ENCODE peak calls at places on chromosomes 7 and 10, in six cellular contexts. U is CD4-positive, CD25-positive, alpha-beta regulatory T cell; N is tibial artery; F is transverse colon; J is lung; I is pancreas. K is an unnamed sample.

GRCh38 chr10:12484945-12485805 is 135.8 kb downstream of the CAMK1D start:
- DNase-seq in J (no peak), N (no peak), I (peak; percentile 80), F (peak; percentile 53), U (peak; percentile 2), K (no peak)

GRCh38 chr7:76296743-76297740 is 5.4 kb upstream of the HSPB1 start:
- DNase-seq in U (no peak), N (peak; percentile 78), I (peak; percentile 87), F (peak; percentile 90), J (peak; percentile 74), K (no peak)

GRCh38 chr7:132275384-132275783 is 300.9 kb downstream of the PLXNA4 start:
- DNase-seq in F (no peak), J (no peak), I (no peak), U (no peak), N (no peak), K (no peak)

GRCh38 chr10:119496282-119496681 is 46.2 kb downstream of the RGS10 start:
- DNase-seq in N (no peak), U (no peak), F (no peak), I (no peak), J (no peak), K (no peak)

GRCh38 chr7:6026917-6027316 is 4.3 kb upstream of the ANKRD61 start:
- DNase-seq in I (no peak), J (no peak), N (no peak), F (no peak), U (no peak), K (no peak)

GRCh38 chr10:128180843-128181242 is 54.6 kb upstream of the MKI67 start:
- DNase-seq in U (peak; percentile 3), J (no peak), N (no peak), F (no peak), I (no peak), K (no peak)

GRCh38 chr7:4792537-4793126 is 17.2 kb downstream of the AP5Z1 start:
- DNase-seq in U (no peak), F (no peak), I (peak; percentile 85), N (no peak), J (no peak), K (no peak)

GRCh38 chr10:12868229-12868628 is 133.3 kb downstream of the CCDC3 start:
- DNase-seq in I (no peak), N (no peak), J (no peak), U (no peak), F (no peak), K (no peak)

GRCh38 chr10:22252286-22252800 is 34.5 kb upstream of the EBLN1 start:
- DNase-seq in I (peak; percentile 76), F (peak; percentile 27), J (peak; percentile 49), N (peak; percentile 46), U (peak; percentile 26), K (no peak)

GRCh38 chr7:107715531-107715930 is 28.4 kb upstream of the CBLL1 start:
- DNase-seq in F (no peak), U (no peak), J (no peak), I (no peak), N (no peak), K (no peak)

GRCh38 chr7:90709501-90710465 is 113.7 kb downstream of the CDK14 start:
- DNase-seq in U (no peak), N (peak; percentile 36), I (no peak), J (no peak), F (no peak), K (no peak)

GRCh38 chr7:29190349-29191045 is 4.1 kb upstream of the CHN2 start:
- DNase-seq in F (no peak), N (no peak), I (no peak), J (no peak), U (no peak), K (no peak)

GRCh38 chr10:28295346-28295745 is 7.5 kb downstream of the MPP7 start:
- DNase-seq in J (no peak), N (no peak), I (no peak), F (no peak), U (no peak), K (no peak)

GRCh38 chr7:4128161-4128560 is 553.9 kb upstream of the FOXK1 start:
- DNase-seq in N (no peak), F (no peak), J (no peak), I (no peak), U (no peak), K (no peak)

GRCh38 chr10:14563359-14563758 is 211.3 kb downstream of the FAM107B start:
- DNase-seq in J (no peak), I (no peak), F (no peak), U (no peak), N (no peak), K (no peak)

GRCh38 chr10:21296575-21297355 is 228.7 kb downstream of the SKIDA1 start:
- DNase-seq in U (no peak), I (no peak), F (no peak), N (no peak), J (no peak), K (no peak)

GRCh38 chr7:101819913-101820522 is 2.6 kb downstream of the CUX1 start:
- DNase-seq in U (no peak), F (no peak), N (no peak), I (no peak), J (no peak), K (no peak)

GRCh38 chr7:101823596-101823995 is 6.2 kb downstream of the CUX1 start:
- DNase-seq in U (no peak), I (no peak), N (no peak), J (no peak), F (no peak), K (no peak)

GRCh38 chr7:101824440-101824839 is 7.0 kb downstream of the CUX1 start:
- DNase-seq in N (no peak), J (no peak), U (no peak), F (no peak), I (no peak), K (no peak)

GRCh38 chr7:101820703-101821102 is 3.3 kb downstream of the CUX1 start:
- DNase-seq in U (no peak), N (no peak), F (no peak), I (no peak), J (no peak), K (no peak)

DNA sequence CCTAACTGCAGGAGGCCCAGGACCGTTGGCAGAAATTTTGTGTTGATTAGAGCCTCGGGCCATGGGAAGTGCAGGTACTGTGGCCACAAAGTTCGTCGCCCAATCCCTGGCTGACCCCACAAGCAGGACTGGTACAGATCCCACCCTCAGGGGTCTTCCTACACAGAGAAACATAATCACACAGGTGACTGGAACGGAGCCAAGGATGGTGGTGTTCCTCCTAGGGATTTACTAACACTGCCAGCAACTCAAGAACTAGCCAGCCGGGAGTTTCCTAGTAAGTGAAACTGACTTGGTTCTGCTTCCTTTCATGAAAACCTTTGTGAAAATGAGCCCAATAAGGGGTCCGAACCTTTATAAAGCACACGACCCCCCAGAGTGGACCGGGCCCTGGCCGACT is 5.7 kb downstream of the CUX1 start:
- DNase-seq in U (no peak), J (no peak), N (no peak), I (no peak), F (no peak), K (no peak)
- H3K27me3 ChIP-seq in U (no peaks in the 10 kb centered on the region), J (no peaks in the 10 kb centered on the region), N (no peaks in the 10 kb centered on the region), I (no peaks in the 10 kb centered on the region), F (no peaks in the 10 kb centered on the region), K (no peaks in the 10 kb centered on the region)

GRCh38 chr7:1292972-1293830 is 60.5 kb downstream of the UNCX start:
- DNase-seq in F (no peak), U (no peak), J (no peak), N (no peak), I (peak; percentile 36), K (no peak)
- H3K27me3 ChIP-seq in F (peaks cover 86% of the 10 kb centered on the region), U (no peaks in the 10 kb centered on the region), J (peaks cover 20% of the 10 kb centered on the region), N (peaks cover 79% of the 10 kb centered on the region), I (peaks cover 3% of the 10 kb centered on the region), K (no peaks in the 10 kb centered on the region)

DNA sequence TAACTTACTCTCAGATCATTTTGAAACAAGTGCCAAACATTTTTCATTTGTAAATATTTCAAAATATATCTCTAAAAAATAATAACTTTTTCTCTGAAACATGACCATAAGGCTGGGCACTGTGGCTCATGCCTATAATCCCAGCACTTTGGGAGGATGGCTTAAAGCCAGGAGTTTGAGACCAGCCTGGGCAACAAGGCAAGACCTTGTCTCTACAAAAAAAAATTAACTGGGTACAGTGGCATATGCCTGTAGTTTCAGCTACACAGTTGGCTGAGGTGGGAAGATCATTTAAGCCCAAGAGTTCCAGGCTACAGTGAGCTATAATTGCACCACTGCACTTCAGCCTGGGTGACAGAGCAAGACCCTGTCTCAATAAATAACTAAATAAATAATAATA is 36.4 kb downstream of the USP54 start:
- DNase-seq in N (no peak), J (no peak), U (no peak), I (no peak), F (no peak), K (no peak)
- H3K27me3 ChIP-seq in N (no peaks in the 10 kb centered on the region), J (no peaks in the 10 kb centered on the region), U (no peaks in the 10 kb centered on the region), I (no peaks in the 10 kb centered on the region), F (no peaks in the 10 kb centered on the region), K (no peaks in the 10 kb centered on the region)

DNA sequence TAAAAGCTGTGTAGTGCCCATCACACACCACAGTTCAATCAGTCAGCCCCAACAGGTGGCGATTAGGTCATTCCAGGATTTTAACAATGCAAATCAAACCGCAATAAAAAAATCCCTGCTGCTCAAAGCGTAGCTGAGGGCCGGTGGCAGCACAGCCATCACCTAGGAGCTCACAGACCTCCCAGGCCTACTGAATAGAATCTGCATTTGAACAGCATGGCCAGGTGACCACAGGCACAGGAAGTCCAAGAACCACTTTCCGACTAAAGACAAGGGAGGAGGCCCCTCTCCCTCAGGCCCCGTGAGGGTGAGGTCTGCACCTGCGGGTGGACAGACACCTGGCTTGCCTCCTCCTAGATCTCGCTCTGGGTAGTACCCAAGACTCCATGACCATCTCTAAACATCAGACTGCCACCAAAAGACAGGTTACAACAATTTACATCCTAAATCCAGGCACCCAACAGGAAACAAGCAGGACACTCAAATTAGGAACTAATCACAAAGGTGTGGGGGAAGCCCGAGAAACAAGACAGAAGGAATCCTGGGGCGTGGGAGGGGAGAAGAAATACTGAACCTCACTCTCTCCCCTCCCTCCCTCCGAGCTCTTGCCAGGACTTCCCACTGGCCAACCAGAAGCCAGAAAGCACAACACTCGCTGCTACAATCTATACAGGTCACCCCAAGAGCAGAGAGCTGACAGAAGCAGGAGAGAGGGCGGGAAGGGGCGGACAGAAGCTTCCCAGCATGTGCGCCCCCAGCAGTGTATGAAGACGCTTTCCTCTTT is 19.2 kb downstream of the GNA12 start:
- DNase-seq in J (no peak), N (no peak), I (no peak), U (no peak), F (no peak), K (no peak)
- H3K27me3 ChIP-seq in J (no peaks in the 10 kb centered on the region), N (no peaks in the 10 kb centered on the region), I (no peaks in the 10 kb centered on the region), U (no peaks in the 10 kb centered on the region), F (no peaks in the 10 kb centered on the region), K (no peaks in the 10 kb centered on the region)

DNA sequence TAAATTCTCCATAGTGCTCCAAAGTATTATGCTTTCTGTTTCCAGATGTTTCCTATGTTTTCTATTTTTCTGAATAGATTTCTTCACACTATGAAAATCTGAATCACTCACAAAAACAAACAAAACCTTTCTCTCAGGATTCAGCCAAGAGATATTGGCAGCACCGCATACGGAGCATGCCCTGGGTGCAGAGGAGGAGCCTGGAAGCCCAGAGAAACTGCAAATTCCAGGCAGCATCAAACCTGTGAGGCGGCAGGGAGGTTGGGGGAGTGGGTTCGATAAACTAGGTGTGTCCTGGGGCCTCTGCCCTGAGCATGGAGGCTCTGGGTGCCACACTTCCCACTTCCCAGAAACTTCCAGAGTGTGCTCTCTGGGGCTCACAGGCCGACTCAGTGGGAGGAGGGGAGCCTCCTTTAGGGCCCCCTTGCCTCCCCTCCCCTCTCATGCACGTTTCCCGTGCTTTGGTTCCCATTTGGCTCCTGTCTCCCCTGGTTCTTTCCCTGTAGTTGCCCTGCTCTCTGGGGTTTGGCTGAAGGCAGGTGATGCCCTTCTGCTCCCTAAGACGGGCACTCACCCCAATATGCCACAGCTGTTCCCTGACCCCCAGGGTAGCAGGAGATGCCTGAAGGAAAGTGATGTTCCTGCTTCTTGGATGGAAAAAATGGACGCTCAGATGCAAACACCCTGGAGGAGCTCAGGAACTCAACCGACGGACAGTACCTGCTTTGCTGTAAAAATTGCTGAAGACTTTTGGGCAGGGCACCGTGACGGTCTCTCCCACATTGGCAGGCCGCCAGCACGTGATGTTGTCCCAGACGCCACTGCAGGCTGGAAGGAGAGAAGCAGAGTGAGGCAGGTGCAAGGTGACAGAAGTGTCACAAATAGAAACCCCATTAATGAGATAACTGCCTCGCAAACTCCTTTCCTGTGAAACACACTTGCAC is 35.3 kb downstream of the VIPR2 start:
- DNase-seq in J (no peak), I (peak; percentile 76), N (no peak), F (no peak), U (no peak), K (no peak)
- H3K27me3 ChIP-seq in J (no peaks in the 10 kb centered on the region), I (no peaks in the 10 kb centered on the region), N (no peaks in the 10 kb centered on the region), F (peaks cover 21% of the 10 kb centered on the region), U (no peaks in the 10 kb centered on the region), K (peaks cover 13% of the 10 kb centered on the region)